ENCODE peak calls at places on chromosomes 11 and 22, in seven cellular contexts. One of them, this sample, is unnamed.

GRCh38 chr11:108897071-108897481 is 232.2 kb downstream of the DDX10 start:
- DNase-seq in amniotic stem cell: no peak
- DNase-seq in kidney: no peak
- DNase-seq in hypothalamus: no peak
- DNase-seq in NCI-H1436: no peak
- DNase-seq in posterior vena cava: no peak
- DNase-seq in NCI-H774: no peak
- DNase-seq in this sample: no peak

GRCh38 chr11:35303596-35304392 is 115.6 kb downstream of the SLC1A2 start:
- DNase-seq in posterior vena cava: no peak
- DNase-seq in kidney: peak
- DNase-seq in NCI-H1436: no peak
- DNase-seq in NCI-H774: no peak
- DNase-seq in hypothalamus: no peak
- DNase-seq in amniotic stem cell: no peak
- DNase-seq in this sample: peak

GRCh38 chr11:16806791-16807190 is 68.3 kb downstream of the C11orf58 start:
- DNase-seq in NCI-H1436: no peak
- DNase-seq in amniotic stem cell: no peak
- DNase-seq in hypothalamus: no peak
- DNase-seq in posterior vena cava: peak
- DNase-seq in NCI-H774: no peak
- DNase-seq in kidney: no peak
- DNase-seq in this sample: no peak

GRCh38 chr11:122556605-122557004 is 98.9 kb upstream of the UBASH3B start:
- DNase-seq in NCI-H1436: no peak
- DNase-seq in amniotic stem cell: no peak
- DNase-seq in hypothalamus: no peak
- DNase-seq in NCI-H774: no peak
- DNase-seq in posterior vena cava: no peak
- DNase-seq in kidney: no peak
- DNase-seq in this sample: peak

GRCh38 chr22:41699264-41700104 is at the start of gene MEI1:
- DNase-seq in hypothalamus: peak
- DNase-seq in NCI-H774: no peak
- DNase-seq in posterior vena cava: peak
- DNase-seq in kidney: peak
- DNase-seq in NCI-H1436: no peak
- DNase-seq in amniotic stem cell: no peak
- DNase-seq in this sample: peak

GRCh38 chr11:69641681-69642548 is 959 bp downstream of the CCND1 start:
- DNase-seq in kidney: peak
- DNase-seq in posterior vena cava: peak
- DNase-seq in hypothalamus: no peak
- DNase-seq in amniotic stem cell: no peak
- DNase-seq in NCI-H1436: no peak
- DNase-seq in NCI-H774: no peak
- DNase-seq in this sample: peak

GRCh38 chr22:35411112-35411511 is 11.2 kb downstream of the MCM5 start:
- DNase-seq in hypothalamus: no peak
- DNase-seq in amniotic stem cell: no peak
- DNase-seq in NCI-H774: no peak
- DNase-seq in NCI-H1436: no peak
- DNase-seq in posterior vena cava: no peak
- DNase-seq in kidney: no peak
- DNase-seq in this sample: no peak

GRCh38 chr22:22342697-22343602 is 98.4 kb downstream of the VPREB1 start:
- DNase-seq in posterior vena cava: no peak
- DNase-seq in kidney: peak
- DNase-seq in NCI-H774: peak
- DNase-seq in hypothalamus: no peak
- DNase-seq in NCI-H1436: peak
- DNase-seq in amniotic stem cell: no peak
- DNase-seq in this sample: peak

GRCh38 chr11:77093056-77093891 is 9.4 kb upstream of the OMP start:
- DNase-seq in NCI-H774: no peak
- DNase-seq in NCI-H1436: no peak
- DNase-seq in amniotic stem cell: no peak
- DNase-seq in hypothalamus: no peak
- DNase-seq in kidney: peak
- DNase-seq in posterior vena cava: peak
- DNase-seq in this sample: no peak

GRCh38 chr11:46248270-46249102 is 29.0 kb upstream of the CREB3L1 start:
- DNase-seq in hypothalamus: no peak
- DNase-seq in kidney: no peak
- DNase-seq in posterior vena cava: no peak
- DNase-seq in NCI-H774: no peak
- DNase-seq in NCI-H1436: no peak
- DNase-seq in amniotic stem cell: peak
- DNase-seq in this sample: peak

GRCh38 chr11:6757373-6757967 is 14.3 kb downstream of the OR2AG2 start:
- DNase-seq in NCI-H774: peak
- DNase-seq in kidney: no peak
- DNase-seq in hypothalamus: no peak
- DNase-seq in amniotic stem cell: peak
- DNase-seq in NCI-H1436: peak
- DNase-seq in posterior vena cava: no peak
- DNase-seq in this sample: peak

GRCh38 chr22:46442217-46442853 is 95.1 kb downstream of the CELSR1 start:
- DNase-seq in kidney: no peak
- DNase-seq in NCI-H774: no peak
- DNase-seq in posterior vena cava: no peak
- DNase-seq in NCI-H1436: no peak
- DNase-seq in amniotic stem cell: no peak
- DNase-seq in hypothalamus: no peak
- DNase-seq in this sample: no peak

GRCh38 chr11:45278721-45279120 is 7.4 kb downstream of the SYT13 start:
- DNase-seq in kidney: no peak
- DNase-seq in posterior vena cava: no peak
- DNase-seq in hypothalamus: no peak
- DNase-seq in NCI-H1436: no peak
- DNase-seq in NCI-H774: no peak
- DNase-seq in amniotic stem cell: no peak
- DNase-seq in this sample: no peak

GRCh38 chr11:45864041-45864440 is 16.8 kb downstream of the CRY2 start:
- DNase-seq in posterior vena cava: no peak
- DNase-seq in kidney: no peak
- DNase-seq in hypothalamus: no peak
- DNase-seq in amniotic stem cell: no peak
- DNase-seq in NCI-H1436: no peak
- DNase-seq in NCI-H774: no peak
- DNase-seq in this sample: no peak

GRCh38 chr11:117185739-117186430 is 7.3 kb downstream of the SIDT2 start:
- DNase-seq in hypothalamus: no peak
- DNase-seq in posterior vena cava: peak
- DNase-seq in NCI-H774: no peak
- DNase-seq in amniotic stem cell: no peak
- DNase-seq in NCI-H1436: no peak
- DNase-seq in kidney: peak
- DNase-seq in this sample: no peak

GRCh38 chr11:125943661-125944349 is 2.0 kb upstream of the VSIG10L2 start:
- DNase-seq in hypothalamus: no peak
- DNase-seq in NCI-H774: no peak
- DNase-seq in posterior vena cava: no peak
- DNase-seq in NCI-H1436: no peak
- DNase-seq in amniotic stem cell: no peak
- DNase-seq in kidney: no peak
- DNase-seq in this sample: no peak

GRCh38 chr11:112962854-112963367 is 1.7 kb downstream of the NCAM1 start:
- DNase-seq in NCI-H1436: peak
- DNase-seq in amniotic stem cell: no peak
- DNase-seq in posterior vena cava: peak
- DNase-seq in kidney: peak
- DNase-seq in NCI-H774: peak
- DNase-seq in hypothalamus: peak
- DNase-seq in this sample: peak

GRCh38 chr22:45629469-45630089 is 42.1 kb upstream of the ATXN10 start:
- DNase-seq in kidney: peak
- DNase-seq in NCI-H774: peak
- DNase-seq in amniotic stem cell: no peak
- DNase-seq in hypothalamus: no peak
- DNase-seq in posterior vena cava: peak
- DNase-seq in NCI-H1436: peak
- DNase-seq in this sample: no peak

GRCh38 chr11:2420502-2421225 is 20.1 kb downstream of the TSSC4 start:
- DNase-seq in NCI-H774: peak
- DNase-seq in kidney: peak
- DNase-seq in posterior vena cava: peak
- DNase-seq in amniotic stem cell: peak
- DNase-seq in hypothalamus: peak
- DNase-seq in NCI-H1436: peak
- DNase-seq in this sample: peak

GRCh38 chr11:35792846-35793192 is 130.2 kb downstream of the TRIM44 start:
- DNase-seq in NCI-H1436: no peak
- DNase-seq in kidney: no peak
- DNase-seq in amniotic stem cell: no peak
- DNase-seq in NCI-H774: no peak
- DNase-seq in hypothalamus: no peak
- DNase-seq in posterior vena cava: no peak
- DNase-seq in this sample: no peak

GRCh38 chr22:34599567-34599966 is 466.4 kb upstream of the ISX start:
- DNase-seq in NCI-H1436: no peak
- DNase-seq in posterior vena cava: no peak
- DNase-seq in kidney: no peak
- DNase-seq in NCI-H774: no peak
- DNase-seq in amniotic stem cell: no peak
- DNase-seq in hypothalamus: no peak
- DNase-seq in this sample: no peak

GRCh38 chr11:71527576-71528210 is 626 bp downstream of the KRTAP5-7 start:
- DNase-seq in hypothalamus: no peak
- DNase-seq in amniotic stem cell: no peak
- DNase-seq in NCI-H1436: no peak
- DNase-seq in posterior vena cava: no peak
- DNase-seq in NCI-H774: no peak
- DNase-seq in kidney: no peak
- DNase-seq in this sample: no peak

GRCh38 chr11:64081663-64082442 is 46.1 kb downstream of the FLRT1 start:
- DNase-seq in NCI-H774: peak
- DNase-seq in posterior vena cava: no peak
- DNase-seq in kidney: no peak
- DNase-seq in NCI-H1436: peak
- DNase-seq in amniotic stem cell: no peak
- DNase-seq in hypothalamus: no peak
- DNase-seq in this sample: no peak

GRCh38 chr11:2381494-2382128 is 4.5 kb downstream of the CD81 start:
- DNase-seq in hypothalamus: no peak
- DNase-seq in kidney: peak
- DNase-seq in posterior vena cava: no peak
- DNase-seq in amniotic stem cell: no peak
- DNase-seq in NCI-H774: no peak
- DNase-seq in NCI-H1436: no peak
- DNase-seq in this sample: no peak

GRCh38 chr11:12808519-12808918 is 134.3 kb downstream of the TEAD1 start:
- DNase-seq in kidney: no peak
- DNase-seq in NCI-H1436: no peak
- DNase-seq in hypothalamus: no peak
- DNase-seq in posterior vena cava: no peak
- DNase-seq in amniotic stem cell: no peak
- DNase-seq in NCI-H774: no peak
- DNase-seq in this sample: peak

GRCh38 chr11:13699870-13700269 is 31.4 kb downstream of the FAR1 start:
- DNase-seq in NCI-H1436: no peak
- DNase-seq in posterior vena cava: no peak
- DNase-seq in NCI-H774: no peak
- DNase-seq in kidney: no peak
- DNase-seq in hypothalamus: no peak
- DNase-seq in amniotic stem cell: no peak
- DNase-seq in this sample: no peak

GRCh38 chr11:100397401-100397800 is 289.7 kb upstream of the ARHGAP42 start:
- DNase-seq in kidney: no peak
- DNase-seq in amniotic stem cell: no peak
- DNase-seq in NCI-H1436: no peak
- DNase-seq in NCI-H774: no peak
- DNase-seq in hypothalamus: no peak
- DNase-seq in posterior vena cava: no peak
- DNase-seq in this sample: no peak